ENCODE peak calls at places on chromosomes 5 and 9, in ten cellular contexts. One of them, this sample, is unnamed.

GRCh38 chr9:92295827-92296258 is 2.3 kb upstream of the IARS1 start:
- DNase-seq in kidney epithelial cell: no peak
- DNase-seq in esophagus squamous epithelium: no peak
- DNase-seq in lung: no peak
- DNase-seq in gastrocnemius medialis: no peak
- DNase-seq in spleen: no peak
- DNase-seq in body of pancreas: no peak
- DNase-seq in mammary epithelial cell: no peak
- DNase-seq in A549: no peak
- DNase-seq in cardiac muscle cell: peak; percentile 40
- DNase-seq in this sample: no peak

GRCh38 chr9:101376117-101376866 is 8.5 kb downstream of the BAAT start:
- DNase-seq in gastrocnemius medialis: no peak
- DNase-seq in mammary epithelial cell: peak; percentile 19
- DNase-seq in spleen: no peak
- DNase-seq in body of pancreas: no peak
- DNase-seq in lung: no peak
- DNase-seq in cardiac muscle cell: no peak
- DNase-seq in A549: peak; percentile 62
- DNase-seq in esophagus squamous epithelium: no peak
- DNase-seq in kidney epithelial cell: no peak
- DNase-seq in this sample: no peak

GRCh38 chr5:145585443-145586148 is 249.5 kb downstream of the PRELID2 start:
- DNase-seq in cardiac muscle cell: no peak
- DNase-seq in gastrocnemius medialis: no peak
- DNase-seq in mammary epithelial cell: no peak
- DNase-seq in esophagus squamous epithelium: no peak
- DNase-seq in spleen: no peak
- DNase-seq in lung: no peak
- DNase-seq in A549: no peak
- DNase-seq in kidney epithelial cell: no peak
- DNase-seq in body of pancreas: no peak
- DNase-seq in this sample: no peak

GRCh38 chr5:167770461-167770860 is 521.0 kb upstream of the WWC1 start:
- DNase-seq in lung: no peak
- DNase-seq in spleen: no peak
- DNase-seq in kidney epithelial cell: no peak
- DNase-seq in body of pancreas: no peak
- DNase-seq in cardiac muscle cell: no peak
- DNase-seq in A549: no peak
- DNase-seq in esophagus squamous epithelium: no peak
- DNase-seq in mammary epithelial cell: no peak
- DNase-seq in gastrocnemius medialis: no peak
- DNase-seq in this sample: no peak

GRCh38 chr5:32109236-32109635 is 64.9 kb downstream of the GOLPH3 start:
- DNase-seq in cardiac muscle cell: no peak
- DNase-seq in spleen: no peak
- DNase-seq in mammary epithelial cell: no peak
- DNase-seq in kidney epithelial cell: no peak
- DNase-seq in esophagus squamous epithelium: no peak
- DNase-seq in gastrocnemius medialis: no peak
- DNase-seq in lung: no peak
- DNase-seq in A549: no peak
- DNase-seq in body of pancreas: no peak
- DNase-seq in this sample: no peak

GRCh38 chr5:120436996-120437395 is 27.1 kb upstream of the PRR16 start:
- DNase-seq in cardiac muscle cell: no peak
- DNase-seq in kidney epithelial cell: no peak
- DNase-seq in spleen: no peak
- DNase-seq in mammary epithelial cell: peak; percentile 16
- DNase-seq in gastrocnemius medialis: no peak
- DNase-seq in A549: no peak
- DNase-seq in lung: no peak
- DNase-seq in body of pancreas: no peak
- DNase-seq in esophagus squamous epithelium: no peak
- DNase-seq in this sample: no peak

GRCh38 chr5:109062669-109063068 is 315.0 kb downstream of the FER start:
- DNase-seq in mammary epithelial cell: no peak
- DNase-seq in body of pancreas: no peak
- DNase-seq in esophagus squamous epithelium: no peak
- DNase-seq in lung: no peak
- DNase-seq in cardiac muscle cell: no peak
- DNase-seq in gastrocnemius medialis: no peak
- DNase-seq in kidney epithelial cell: no peak
- DNase-seq in A549: no peak
- DNase-seq in spleen: no peak
- DNase-seq in this sample: no peak

GRCh38 chr9:129570450-129571297 is 50.2 kb downstream of the C9orf50 start:
- DNase-seq in spleen: no peak
- DNase-seq in body of pancreas: peak; percentile 54
- DNase-seq in kidney epithelial cell: no peak
- DNase-seq in A549: peak; percentile 72
- DNase-seq in gastrocnemius medialis: no peak
- DNase-seq in mammary epithelial cell: peak; percentile 53
- DNase-seq in lung: peak; percentile 46
- DNase-seq in cardiac muscle cell: no peak
- DNase-seq in esophagus squamous epithelium: no peak
- DNase-seq in this sample: no peak

GRCh38 chr5:149788964-149789363 is 58.9 kb downstream of the PPARGC1B start:
- DNase-seq in kidney epithelial cell: no peak
- DNase-seq in body of pancreas: no peak
- DNase-seq in esophagus squamous epithelium: no peak
- DNase-seq in gastrocnemius medialis: no peak
- DNase-seq in mammary epithelial cell: no peak
- DNase-seq in A549: no peak
- DNase-seq in spleen: no peak
- DNase-seq in cardiac muscle cell: no peak
- DNase-seq in lung: no peak
- DNase-seq in this sample: no peak

GRCh38 chr5:151646334-151646733 is 40.4 kb downstream of the SPARC start:
- DNase-seq in esophagus squamous epithelium: no peak
- DNase-seq in cardiac muscle cell: no peak
- DNase-seq in lung: no peak
- DNase-seq in spleen: no peak
- DNase-seq in mammary epithelial cell: peak; percentile 56
- DNase-seq in body of pancreas: no peak
- DNase-seq in kidney epithelial cell: no peak
- DNase-seq in A549: no peak
- DNase-seq in gastrocnemius medialis: no peak
- DNase-seq in this sample: no peak

GRCh38 chr5:151648988-151649387 is 37.7 kb downstream of the SPARC start:
- DNase-seq in cardiac muscle cell: no peak
- DNase-seq in lung: no peak
- DNase-seq in A549: no peak
- DNase-seq in gastrocnemius medialis: no peak
- DNase-seq in body of pancreas: no peak
- DNase-seq in spleen: no peak
- DNase-seq in mammary epithelial cell: no peak
- DNase-seq in kidney epithelial cell: no peak
- DNase-seq in esophagus squamous epithelium: no peak
- DNase-seq in this sample: no peak

GRCh38 chr5:151648089-151648488 is 38.6 kb downstream of the SPARC start:
- DNase-seq in esophagus squamous epithelium: no peak
- DNase-seq in kidney epithelial cell: no peak
- DNase-seq in spleen: no peak
- DNase-seq in lung: no peak
- DNase-seq in body of pancreas: no peak
- DNase-seq in gastrocnemius medialis: no peak
- DNase-seq in cardiac muscle cell: no peak
- DNase-seq in A549: no peak
- DNase-seq in mammary epithelial cell: no peak
- DNase-seq in this sample: no peak

GRCh38 chr5:151643385-151643784 is 43.3 kb downstream of the SPARC start:
- DNase-seq in mammary epithelial cell: no peak
- DNase-seq in A549: no peak
- DNase-seq in esophagus squamous epithelium: no peak
- DNase-seq in spleen: no peak
- DNase-seq in cardiac muscle cell: no peak
- DNase-seq in gastrocnemius medialis: no peak
- DNase-seq in body of pancreas: no peak
- DNase-seq in lung: no peak
- DNase-seq in kidney epithelial cell: no peak
- DNase-seq in this sample: no peak

DNA sequence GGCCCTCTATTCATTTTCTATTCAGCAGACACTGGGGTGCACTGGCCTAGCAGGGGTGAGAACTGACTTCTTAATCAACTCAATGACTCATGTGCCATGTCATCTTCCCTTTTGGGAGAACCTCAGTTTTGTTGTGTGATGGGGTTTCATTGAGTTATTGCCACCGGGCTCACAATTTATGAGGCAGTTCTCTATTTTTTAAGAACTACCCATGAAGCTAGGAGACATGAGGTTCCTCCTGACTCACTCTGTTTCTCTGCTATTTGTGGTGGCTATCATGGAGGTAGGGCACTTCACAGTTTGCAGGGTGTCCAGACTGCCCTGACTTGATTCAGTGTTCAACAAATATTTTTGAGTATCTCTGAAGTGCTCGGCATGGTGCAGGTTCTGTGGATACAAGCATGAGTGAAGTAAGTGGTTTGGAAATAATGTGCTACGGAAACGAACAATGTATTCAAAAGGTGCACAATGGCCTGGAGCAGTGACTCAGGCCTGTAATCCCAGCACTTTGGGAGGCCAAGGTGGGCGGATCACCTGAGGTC is 39.3 kb downstream of the SPARC start:
- DNase-seq in lung: no peak
- DNase-seq in kidney epithelial cell: no peak
- DNase-seq in esophagus squamous epithelium: no peak
- DNase-seq in body of pancreas: no peak
- DNase-seq in A549: no peak
- DNase-seq in cardiac muscle cell: no peak
- DNase-seq in spleen: no peak
- DNase-seq in gastrocnemius medialis: no peak
- DNase-seq in mammary epithelial cell: peak; percentile 73
- DNase-seq in this sample: no peak
- H3K4me3 ChIP-seq in lung: no peak overlapping the region
- H3K4me3 ChIP-seq in kidney epithelial cell: no peak overlapping the region
- H3K4me3 ChIP-seq in esophagus squamous epithelium: no peak overlapping the region
- H3K4me3 ChIP-seq in body of pancreas: no peak overlapping the region
- H3K4me3 ChIP-seq in A549: no peak overlapping the region
- H3K4me3 ChIP-seq in cardiac muscle cell: no peak overlapping the region
- H3K4me3 ChIP-seq in spleen: no peak overlapping the region
- H3K4me3 ChIP-seq in gastrocnemius medialis: no peak overlapping the region
- H3K4me3 ChIP-seq in mammary epithelial cell: no peak overlapping the region
- H3K4me3 ChIP-seq in this sample: no peak overlapping the region

GRCh38 chr9:133463234-133463863 is 3.6 kb downstream of the CACFD1 start:
- DNase-seq in mammary epithelial cell: no peak
- DNase-seq in esophagus squamous epithelium: no peak
- DNase-seq in spleen: no peak
- DNase-seq in A549: peak; percentile 30
- DNase-seq in body of pancreas: peak; percentile 28
- DNase-seq in kidney epithelial cell: no peak
- DNase-seq in cardiac muscle cell: no peak
- DNase-seq in lung: no peak
- DNase-seq in gastrocnemius medialis: no peak
- DNase-seq in this sample: no peak
- TF ChIP-seq CTCF in mammary epithelial cell: no peak
- TF ChIP-seq CTCF in esophagus squamous epithelium: peak; percentile 45
- TF ChIP-seq CTCF in spleen: no peak
- TF ChIP-seq CTCF in A549: peak; percentile 12
- TF ChIP-seq CTCF in body of pancreas: peak; percentile 40
- TF ChIP-seq CTCF in kidney epithelial cell: peak; percentile 42
- TF ChIP-seq CTCF in cardiac muscle cell: no peak
- TF ChIP-seq CTCF in lung: no peak
- TF ChIP-seq CTCF in gastrocnemius medialis: no peak
- TF ChIP-seq CTCF in this sample: peak; percentile 35

DNA sequence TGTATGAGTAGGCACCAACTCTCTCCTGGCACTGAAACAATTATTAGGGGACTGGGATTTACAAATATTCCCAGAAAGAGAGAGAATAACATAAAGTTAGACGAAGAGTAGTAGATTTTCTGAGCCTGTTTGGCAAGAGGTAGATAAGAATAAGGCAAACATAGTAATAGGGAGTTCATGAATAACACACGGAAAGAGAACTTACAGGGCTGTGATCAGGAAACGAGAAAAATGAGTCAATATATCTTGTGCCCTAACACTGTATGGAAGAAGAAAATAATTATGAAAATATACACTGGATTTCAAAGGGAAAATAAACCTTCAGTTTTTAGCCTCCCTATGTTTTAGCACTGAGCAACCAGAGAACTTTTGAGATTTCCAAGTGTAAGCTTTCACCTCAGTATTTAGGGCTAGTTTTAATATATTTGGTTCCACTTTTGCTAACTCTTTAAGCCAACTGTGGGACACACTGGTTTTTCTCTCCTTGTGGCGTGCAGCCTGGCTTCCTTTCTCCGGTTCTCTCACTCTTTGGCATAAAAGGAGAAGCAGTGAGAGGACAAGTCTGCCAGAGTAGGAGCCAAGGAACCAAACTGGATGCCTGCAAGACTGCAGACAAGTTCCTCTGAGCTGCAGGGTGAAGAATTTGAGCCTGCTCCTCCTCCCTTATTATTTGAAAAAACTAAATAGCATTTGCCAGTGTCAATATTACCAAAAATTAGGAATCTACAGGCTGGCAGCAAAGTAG is 6.6 kb upstream of the KCNN2 start:
- DNase-seq in cardiac muscle cell: no peak
- DNase-seq in A549: no peak
- DNase-seq in spleen: no peak
- DNase-seq in body of pancreas: no peak
- DNase-seq in lung: no peak
- DNase-seq in mammary epithelial cell: no peak
- DNase-seq in esophagus squamous epithelium: no peak
- DNase-seq in gastrocnemius medialis: no peak
- DNase-seq in kidney epithelial cell: no peak
- DNase-seq in this sample: no peak
- H3K4me3 ChIP-seq in cardiac muscle cell: no peak overlapping the region
- H3K4me3 ChIP-seq in A549: no peak overlapping the region
- H3K4me3 ChIP-seq in spleen: no peak overlapping the region
- H3K4me3 ChIP-seq in body of pancreas: no peak overlapping the region
- H3K4me3 ChIP-seq in lung: no peak overlapping the region
- H3K4me3 ChIP-seq in mammary epithelial cell: no peak overlapping the region
- H3K4me3 ChIP-seq in esophagus squamous epithelium: no peak overlapping the region
- H3K4me3 ChIP-seq in gastrocnemius medialis: no peak overlapping the region
- H3K4me3 ChIP-seq in kidney epithelial cell: no peak overlapping the region
- H3K4me3 ChIP-seq in this sample: no peak overlapping the region

DNA sequence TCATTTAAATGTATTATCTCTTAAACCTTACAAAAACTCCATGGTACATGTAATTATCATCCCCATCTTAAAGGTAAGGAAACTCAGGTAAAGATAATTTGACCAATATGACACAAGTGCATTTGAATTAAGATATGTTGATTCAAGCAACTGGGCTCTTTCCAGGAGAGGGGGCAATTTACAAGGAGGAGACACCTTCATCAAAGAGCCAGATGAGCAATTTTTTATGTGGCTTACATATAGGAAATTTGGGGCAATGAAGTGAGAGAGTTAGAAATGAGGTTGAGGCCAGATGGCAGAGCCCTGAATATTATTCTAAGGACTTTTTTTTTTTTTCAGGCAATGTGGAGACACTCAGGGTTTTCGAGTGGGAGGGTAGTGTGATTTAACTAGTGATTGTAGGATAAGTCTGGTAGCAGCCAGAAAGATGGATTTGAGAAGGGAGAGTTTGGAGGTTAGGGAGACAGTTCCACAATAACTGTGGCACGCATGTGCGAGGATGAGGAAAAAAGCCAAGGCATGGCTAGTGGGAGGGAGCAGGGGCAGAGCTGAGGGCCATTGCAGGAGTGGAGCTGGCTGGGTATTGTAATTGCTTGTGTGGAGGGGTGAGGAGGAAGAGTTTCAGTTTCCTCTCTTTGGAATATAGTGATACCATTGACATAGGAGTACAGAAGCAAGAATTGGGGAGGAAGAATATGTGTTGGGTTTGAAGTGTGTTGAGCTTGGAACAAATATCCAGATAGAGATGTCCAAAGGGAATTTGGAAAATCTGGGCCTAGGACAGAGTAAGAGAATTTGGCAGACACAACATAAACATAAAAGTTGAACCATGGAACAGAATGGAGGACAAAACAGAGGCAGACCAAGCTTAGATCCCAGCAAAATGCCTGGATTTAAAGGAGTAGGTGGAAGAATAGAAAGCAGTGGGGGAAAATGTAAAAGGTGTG is 72.0 kb downstream of the ACTBL2 start:
- DNase-seq in A549: no peak
- DNase-seq in kidney epithelial cell: no peak
- DNase-seq in esophagus squamous epithelium: no peak
- DNase-seq in spleen: no peak
- DNase-seq in cardiac muscle cell: no peak
- DNase-seq in body of pancreas: no peak
- DNase-seq in mammary epithelial cell: no peak
- DNase-seq in lung: no peak
- DNase-seq in gastrocnemius medialis: no peak
- DNase-seq in this sample: no peak
- TF ChIP-seq CTCF in A549: no peak
- TF ChIP-seq CTCF in kidney epithelial cell: no peak
- TF ChIP-seq CTCF in esophagus squamous epithelium: no peak
- TF ChIP-seq CTCF in spleen: no peak
- TF ChIP-seq CTCF in cardiac muscle cell: no peak
- TF ChIP-seq CTCF in body of pancreas: no peak
- TF ChIP-seq CTCF in mammary epithelial cell: no peak
- TF ChIP-seq CTCF in lung: no peak
- TF ChIP-seq CTCF in gastrocnemius medialis: no peak
- TF ChIP-seq CTCF in this sample: no peak

This sample was measured in retinal pigment epithelial cell.